ENCODE peak calls at places on chromosome 14, in six cellular contexts. J, B, N, E, R and I are unnamed samples.

GRCh38 chr14:28243600-28243999 is 523.0 kb upstream of the FOXG1 start:
- DNase-seq in J (no peak), E (no peak), R (no peak), N (no peak), B (no peak), I (no peak)

GRCh38 chr14:59490756-59491155 is 6.4 kb downstream of the JKAMP start:
- DNase-seq in R (no peak), E (no peak), J (no peak), B (no peak), N (no peak), I (no peak)

GRCh38 chr14:69755299-69755698 is 11.6 kb upstream of the SRSF5 start:
- DNase-seq in R (no peak), J (no peak), N (no peak), E (no peak), B (no peak), I (no peak)

GRCh38 chr14:51554339-51554920 is 97.3 kb upstream of the FRMD6 start:
- DNase-seq in R (no peak), N (no peak), B (no peak), J (no peak), E (no peak), I (no peak)

GRCh38 chr14:93219103-93219726 is 12.2 kb downstream of the UBR7 start:
- DNase-seq in E (peak), J (peak), B (no peak), R (peak), N (peak), I (no peak)

GRCh38 chr14:57962293-57962996 is 96.6 kb upstream of the SLC35F4 start:
- DNase-seq in E (no peak), R (no peak), N (no peak), J (no peak), B (no peak), I (no peak)

GRCh38 chr14:60648169-60648933 is 926 bp downstream of the SIX1 start:
- DNase-seq in R (no peak), E (no peak), N (peak), B (no peak), J (peak), I (no peak)

GRCh38 chr14:105486974-105487448 is 325 bp downstream of the CRIP1 start:
- DNase-seq in R (peak), J (peak), N (peak), E (no peak), B (no peak), I (no peak)

GRCh38 chr14:31326111-31326510 is 94.2 kb downstream of the HEATR5A start:
- DNase-seq in E (peak), R (no peak), B (no peak), J (no peak), N (no peak), I (no peak)

GRCh38 chr14:45810152-45810872 is 557.3 kb upstream of the MIS18BP1 start:
- DNase-seq in J (peak), E (no peak), R (no peak), B (no peak), N (peak), I (no peak)

GRCh38 chr14:100867631-100868315 is 35.7 kb downstream of the RTL1 start:
- DNase-seq in J (no peak), E (no peak), B (no peak), R (no peak), N (no peak), I (no peak)

GRCh38 chr14:91116913-91117588 is 3.2 kb downstream of the DGLUCY start:
- DNase-seq in N (no peak), B (no peak), E (no peak), J (no peak), R (no peak), I (no peak)